ENCODE peak calls at places on chromosomes 2 and 18, in six cellular contexts. E, D, X, F, O and V are unnamed samples.

GRCh38 chr2:227191367-227191766 is 26.9 kb downstream of the COL4A3 start:
- DNase-seq in X (no peak), O (peak), E (no peak), F (no peak), D (peak), V (no peak)

GRCh38 chr2:181632733-181633401 is 24.0 kb downstream of the CERKL start:
- DNase-seq in X (no peak), F (no peak), D (no peak), E (peak), O (no peak), V (no peak)

GRCh38 chr2:37789988-37790387 is 118.5 kb upstream of the CDC42EP3 start:
- DNase-seq in D (no peak), O (no peak), E (no peak), F (no peak), X (no peak), V (no peak)

GRCh38 chr18:74540689-74541421 is 6.6 kb downstream of the CNDP1 start:
- DNase-seq in F (no peak), X (no peak), O (no peak), E (no peak), D (no peak), V (no peak)

GRCh38 chr2:213167559-213167958 is 16.1 kb upstream of the IKZF2 start:
- DNase-seq in E (no peak), O (no peak), X (no peak), F (no peak), D (no peak), V (no peak)

GRCh38 chr18:52288403-52289004 is 51.5 kb upstream of the DCC start:
- DNase-seq in F (peak), O (peak), X (peak), D (peak), E (no peak), V (peak)

GRCh38 chr2:211085056-211085680 is 528.8 kb downstream of the CPS1 start:
- DNase-seq in X (no peak), E (no peak), D (peak), F (peak), O (no peak), V (no peak)

GRCh38 chr18:10563886-10564285 is 38.1 kb downstream of the NAPG start:
- DNase-seq in E (no peak), D (no peak), X (no peak), O (no peak), F (no peak), V (no peak)

GRCh38 chr2:218244204-218244603 is 16.6 kb upstream of the GPBAR1 start:
- DNase-seq in D (no peak), F (no peak), O (no peak), X (no peak), E (no peak), V (no peak)

GRCh38 chr18:7288544-7288943 is 57.7 kb downstream of the LRRC30 start:
- DNase-seq in F (no peak), X (no peak), O (no peak), E (no peak), D (no peak), V (no peak)

GRCh38 chr18:62877448-62878221 is 162.3 kb downstream of the PHLPP1 start:
- DNase-seq in E (no peak), X (no peak), O (peak), F (no peak), D (peak), V (no peak)

GRCh38 chr2:230717595-230717994 is 5.0 kb downstream of the CAB39 start:
- DNase-seq in O (no peak), E (no peak), X (no peak), F (no peak), D (no peak), V (no peak)

GRCh38 chr2:105460048-105460732 is 61.3 kb upstream of the FHL2 start:
- DNase-seq in X (no peak), F (no peak), E (no peak), D (no peak), O (no peak), V (no peak)

GRCh38 chr2:112152476-112153178 is 14.4 kb downstream of the FBLN7 start:
- DNase-seq in F (no peak), E (no peak), X (no peak), D (no peak), O (no peak), V (no peak)

GRCh38 chr2:12478151-12479041 is 238.3 kb upstream of the TRIB2 start:
- DNase-seq in F (no peak), D (no peak), O (no peak), E (no peak), X (no peak), V (no peak)

GRCh38 chr18:10381516-10381915 is 72.9 kb upstream of the APCDD1 start:
- DNase-seq in F (no peak), E (no peak), X (no peak), D (no peak), O (no peak), V (no peak)

GRCh38 chr2:215528555-215528954 is 92.7 kb upstream of the FN1 start:
- DNase-seq in E (no peak), F (no peak), D (peak), O (no peak), X (no peak), V (no peak)

DNA sequence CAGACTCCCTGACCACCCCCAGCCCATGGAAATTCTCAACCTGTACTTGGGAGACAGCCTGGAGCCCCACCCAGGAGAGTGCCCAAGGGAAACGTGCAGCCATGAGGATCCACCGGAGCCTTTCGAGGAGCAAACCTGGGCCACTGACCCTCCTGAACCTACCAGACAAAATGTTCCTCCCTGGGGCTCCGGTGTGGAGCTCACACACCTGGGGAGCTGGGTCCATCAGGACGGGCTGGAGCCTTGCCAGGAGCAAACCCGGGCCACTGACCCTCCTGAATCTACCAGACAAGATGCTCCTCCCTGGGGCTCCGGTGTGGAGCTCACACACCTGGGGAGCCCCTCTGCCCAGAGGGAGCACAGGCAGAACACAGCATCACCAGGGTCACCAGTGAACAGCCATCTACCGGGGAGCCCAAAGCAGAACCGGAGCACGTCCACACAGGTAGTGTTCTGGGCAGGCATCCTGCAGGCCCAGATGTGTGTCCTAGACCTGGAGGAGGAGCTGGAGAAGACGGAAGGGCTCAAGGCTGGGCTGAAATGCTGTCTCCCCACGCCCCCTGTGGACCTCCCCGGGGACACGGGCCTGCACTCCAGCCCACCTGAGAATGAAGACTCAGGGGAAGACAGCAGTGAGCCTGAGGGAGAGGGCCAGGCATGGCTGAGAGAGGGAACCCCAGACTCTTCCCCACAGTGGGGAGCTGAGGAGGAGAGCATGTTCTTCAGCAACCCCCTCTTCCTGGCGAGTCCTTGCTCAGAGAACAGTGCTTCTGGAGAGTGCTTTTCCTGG is 8.9 kb downstream of the PSD4 start:
- DNase-seq in X (no peak), F (no peak), O (no peak), D (no peak), E (no peak), V (no peak)
- TF ChIP-seq TAF1 in X (no peak), F (no peak), O (no peak), D (no peak), E (no peak), V (no peak)

DNA sequence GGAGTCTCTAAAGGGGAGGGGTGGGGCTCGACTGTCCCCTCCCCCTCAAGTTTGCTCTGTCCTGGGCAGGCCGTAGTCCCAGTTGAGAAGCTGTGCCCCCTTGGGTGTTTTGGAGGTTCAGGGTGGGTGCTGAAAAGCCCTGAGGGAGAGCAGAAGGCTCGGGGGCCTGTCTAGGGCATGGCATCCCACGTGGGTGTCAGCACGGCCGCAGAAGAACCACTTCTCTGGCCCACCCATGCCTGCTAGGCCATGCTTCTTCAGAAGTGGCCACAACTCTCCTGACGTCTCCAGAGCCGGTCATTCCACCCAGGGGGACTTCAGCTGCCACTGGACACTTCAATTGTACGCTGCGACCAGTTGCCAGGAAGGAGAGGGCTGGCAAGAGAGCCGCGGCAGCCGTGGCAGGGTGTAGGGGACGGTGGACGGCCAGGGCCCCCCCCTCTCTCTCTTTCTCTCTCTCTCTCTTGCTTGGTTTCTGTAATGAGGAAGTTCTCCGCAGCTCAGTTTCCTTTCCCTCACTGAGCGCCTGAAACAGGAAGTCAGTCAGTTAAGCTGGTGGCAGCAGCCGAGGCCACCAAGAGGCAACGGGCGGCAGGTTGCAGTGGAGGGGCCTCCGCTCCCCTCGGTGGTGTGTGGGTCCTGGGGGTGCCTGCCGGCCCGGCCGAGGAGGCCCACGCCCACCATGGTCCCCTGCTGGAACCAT is at the start of gene INPP5D:
- DNase-seq in F (no peak), D (peak), O (no peak), E (no peak), X (peak), V (peak)
- TF ChIP-seq POLR2A in F (no peak), D (no peak), O (no peak), E (peak), X (peak), V (peak)

DNA sequence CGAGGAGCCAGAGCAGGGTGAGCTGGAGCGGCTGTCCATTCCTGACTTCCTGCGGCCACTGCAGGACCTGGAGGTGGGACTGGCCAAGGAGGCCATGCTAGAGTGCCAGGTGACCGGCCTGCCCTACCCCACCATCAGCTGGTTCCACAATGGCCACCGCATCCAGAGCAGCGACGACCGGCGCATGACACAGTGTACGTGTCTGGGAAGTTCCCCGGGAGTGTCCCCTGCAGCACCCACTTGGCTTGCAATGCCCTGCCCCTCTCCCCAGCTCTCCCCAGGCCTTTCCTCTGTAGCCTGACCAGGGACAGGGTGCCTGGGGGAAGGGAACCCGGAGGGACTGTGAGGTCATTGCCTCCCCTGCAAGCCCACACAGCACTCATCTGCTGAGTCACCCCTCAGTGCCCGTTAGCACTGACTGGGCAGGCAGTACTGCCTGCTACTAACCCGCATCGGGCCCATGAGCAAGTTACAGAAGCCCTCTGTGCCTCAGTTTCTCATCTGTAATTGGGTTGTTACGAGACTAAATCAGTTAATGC is 29.4 kb upstream of the GMPPA start:
- DNase-seq in E (no peak), F (peak), D (peak), O (no peak), X (no peak), V (no peak)
- TF ChIP-seq TAF1 in E (no peak), F (no peak), D (no peak), O (no peak), X (no peak), V (no peak)

GRCh38 chr2:160409480-160409879 is 84.1 kb downstream of the RBMS1 start:
- DNase-seq in O (no peak), F (no peak), X (no peak), D (no peak), E (no peak), V (no peak)

GRCh38 chr2:160408575-160409291 is 84.9 kb downstream of the RBMS1 start:
- DNase-seq in D (no peak), E (no peak), F (no peak), O (no peak), X (no peak), V (no peak)

GRCh38 chr2:160408205-160408561 is 85.4 kb downstream of the RBMS1 start:
- DNase-seq in E (no peak), F (no peak), D (no peak), O (no peak), X (no peak), V (no peak)

GRCh38 chr2:160406591-160407392 is 86.8 kb downstream of the RBMS1 start:
- DNase-seq in F (no peak), O (no peak), E (no peak), D (peak), X (peak), V (peak)

GRCh38 chr2:160407393-160408204 is 86.0 kb downstream of the RBMS1 start:
- DNase-seq in E (no peak), O (no peak), D (peak), F (peak), X (peak), V (peak)
- TF ChIP-seq POLR2A in E (no peak), O (peak), D (peak), F (no peak), X (no peak), V (no peak)